ENCODE peak calls at places on chromosomes 16 and 17, in five cellular contexts. One of them, this sample, is unnamed.

GRCh38 chr16:31471241-31471874 is 594 bp upstream of the TGFB1I1 start:
- DNase-seq in CD8-positive, alpha-beta T cell: no peak
- DNase-seq in neural progenitor cell: peak; percentile 28
- DNase-seq in thoracic aorta: no peak
- DNase-seq in body of pancreas: no peak
- DNase-seq in this sample: no peak

GRCh38 chr17:34519286-34519685 is 60.1 kb upstream of the TMEM132E start:
- DNase-seq in thoracic aorta: no peak
- DNase-seq in neural progenitor cell: peak; percentile 86
- DNase-seq in body of pancreas: peak; percentile 7
- DNase-seq in CD8-positive, alpha-beta T cell: no peak
- DNase-seq in this sample: no peak

GRCh38 chr17:5100832-5101231 is 10.8 kb downstream of the ZNF232 start:
- DNase-seq in neural progenitor cell: no peak
- DNase-seq in CD8-positive, alpha-beta T cell: no peak
- DNase-seq in thoracic aorta: no peak
- DNase-seq in body of pancreas: no peak
- DNase-seq in this sample: no peak

GRCh38 chr16:47970291-47970931 is 185.4 kb downstream of the ABCC12 start:
- DNase-seq in body of pancreas: no peak
- DNase-seq in CD8-positive, alpha-beta T cell: no peak
- DNase-seq in neural progenitor cell: peak; percentile 88
- DNase-seq in thoracic aorta: no peak
- DNase-seq in this sample: peak; percentile 9

GRCh38 chr17:42804918-42805367 is 6.3 kb downstream of the CNTD1 start:
- DNase-seq in neural progenitor cell: no peak
- DNase-seq in thoracic aorta: no peak
- DNase-seq in body of pancreas: peak; percentile 79
- DNase-seq in CD8-positive, alpha-beta T cell: no peak
- DNase-seq in this sample: no peak

GRCh38 chr17:233473-233941 is 52.1 kb upstream of the DOC2B start:
- DNase-seq in body of pancreas: no peak
- DNase-seq in thoracic aorta: no peak
- DNase-seq in neural progenitor cell: no peak
- DNase-seq in CD8-positive, alpha-beta T cell: no peak
- DNase-seq in this sample: no peak

GRCh38 chr16:48574148-48574547 is 35.8 kb downstream of the N4BP1 start:
- DNase-seq in thoracic aorta: no peak
- DNase-seq in neural progenitor cell: no peak
- DNase-seq in body of pancreas: no peak
- DNase-seq in CD8-positive, alpha-beta T cell: no peak
- DNase-seq in this sample: no peak

GRCh38 chr17:57356153-57356721 is 99.9 kb downstream of the MSI2 start:
- DNase-seq in neural progenitor cell: no peak
- DNase-seq in CD8-positive, alpha-beta T cell: no peak
- DNase-seq in body of pancreas: no peak
- DNase-seq in thoracic aorta: no peak
- DNase-seq in this sample: no peak

GRCh38 chr17:334974-335481 is 17.6 kb downstream of the RPH3AL start:
- DNase-seq in body of pancreas: no peak
- DNase-seq in thoracic aorta: no peak
- DNase-seq in CD8-positive, alpha-beta T cell: no peak
- DNase-seq in neural progenitor cell: no peak
- DNase-seq in this sample: no peak

GRCh38 chr16:48318630-48319029 is 66.6 kb downstream of the SIAH1 start:
- DNase-seq in CD8-positive, alpha-beta T cell: peak; percentile 26
- DNase-seq in body of pancreas: peak; percentile 33
- DNase-seq in neural progenitor cell: no peak
- DNase-seq in thoracic aorta: no peak
- DNase-seq in this sample: peak; percentile 53

GRCh38 chr16:74868501-74868900 is 93.9 kb upstream of the FA2H start:
- DNase-seq in CD8-positive, alpha-beta T cell: no peak
- DNase-seq in neural progenitor cell: peak; percentile 61
- DNase-seq in body of pancreas: no peak
- DNase-seq in thoracic aorta: no peak
- DNase-seq in this sample: peak; percentile 21

GRCh38 chr17:44159519-44160210 is 10.8 kb upstream of the ASB16 start:
- DNase-seq in body of pancreas: no peak
- DNase-seq in thoracic aorta: no peak
- DNase-seq in CD8-positive, alpha-beta T cell: no peak
- DNase-seq in neural progenitor cell: no peak
- DNase-seq in this sample: no peak

GRCh38 chr17:18944646-18945045 is 7.3 kb upstream of the SLC5A10 start:
- DNase-seq in CD8-positive, alpha-beta T cell: no peak
- DNase-seq in neural progenitor cell: no peak
- DNase-seq in thoracic aorta: no peak
- DNase-seq in body of pancreas: no peak
- DNase-seq in this sample: no peak

GRCh38 chr17:42359133-42359532 is 29.1 kb downstream of the STAT3 start:
- DNase-seq in body of pancreas: no peak
- DNase-seq in thoracic aorta: no peak
- DNase-seq in CD8-positive, alpha-beta T cell: no peak
- DNase-seq in neural progenitor cell: no peak
- DNase-seq in this sample: no peak

GRCh38 chr17:40243756-40244155 is 24.7 kb downstream of the WIPF2 start:
- DNase-seq in CD8-positive, alpha-beta T cell: no peak
- DNase-seq in body of pancreas: no peak
- DNase-seq in thoracic aorta: no peak
- DNase-seq in neural progenitor cell: no peak
- DNase-seq in this sample: no peak

GRCh38 chr17:52128721-52129120 is 29.8 kb downstream of the CA10 start:
- DNase-seq in neural progenitor cell: no peak
- DNase-seq in body of pancreas: no peak
- DNase-seq in thoracic aorta: no peak
- DNase-seq in CD8-positive, alpha-beta T cell: no peak
- DNase-seq in this sample: no peak

GRCh38 chr16:50313596-50314483 is 47.5 kb downstream of the ADCY7 start:
- DNase-seq in CD8-positive, alpha-beta T cell: peak; percentile 60
- DNase-seq in neural progenitor cell: no peak
- DNase-seq in body of pancreas: peak; percentile 63
- DNase-seq in thoracic aorta: no peak
- DNase-seq in this sample: peak; percentile 93

GRCh38 chr17:62653831-62654829 is 26.7 kb downstream of the MRC2 start:
- DNase-seq in thoracic aorta: no peak
- DNase-seq in CD8-positive, alpha-beta T cell: no peak
- DNase-seq in body of pancreas: peak; percentile 44
- DNase-seq in neural progenitor cell: peak; percentile 75
- DNase-seq in this sample: no peak

GRCh38 chr17:39782980-39783379 is 45.2 kb downstream of the GRB7 start:
- DNase-seq in CD8-positive, alpha-beta T cell: no peak
- DNase-seq in body of pancreas: no peak
- DNase-seq in neural progenitor cell: no peak
- DNase-seq in thoracic aorta: no peak
- DNase-seq in this sample: no peak

GRCh38 chr16:86103320-86103719 is 204.4 kb downstream of the IRF8 start:
- DNase-seq in body of pancreas: no peak
- DNase-seq in CD8-positive, alpha-beta T cell: no peak
- DNase-seq in neural progenitor cell: no peak
- DNase-seq in thoracic aorta: no peak
- DNase-seq in this sample: no peak

DNA sequence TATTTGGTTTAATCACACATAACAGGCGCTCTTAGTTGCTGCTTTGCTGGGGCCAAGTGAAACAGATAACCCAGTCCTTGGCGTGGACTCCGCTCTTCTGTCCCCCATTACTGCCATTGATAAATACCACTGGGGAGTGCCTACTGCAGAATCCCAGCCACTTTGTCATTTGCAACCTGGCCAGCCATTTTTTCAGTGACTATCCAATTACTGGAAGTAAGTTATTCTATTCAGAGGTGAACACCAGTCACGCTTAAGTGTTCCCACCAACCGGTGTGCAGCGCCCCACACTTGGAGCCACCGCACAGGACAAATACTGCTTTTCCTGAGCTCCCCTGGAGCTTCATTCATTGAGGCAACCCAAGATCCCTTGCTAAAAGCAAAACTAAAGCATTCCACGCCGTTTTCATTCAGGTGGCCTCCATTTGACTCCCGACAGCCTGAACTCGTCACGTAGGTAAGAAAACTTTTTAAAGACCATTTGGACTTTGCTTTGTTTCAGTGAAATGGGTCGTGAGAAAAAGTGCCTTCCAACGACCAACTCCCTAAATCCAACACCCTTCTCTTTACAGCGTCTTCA is 1.8 kb downstream of the USP7 start:
- DNase-seq in thoracic aorta: no peak
- DNase-seq in CD8-positive, alpha-beta T cell: no peak
- DNase-seq in neural progenitor cell: peak; percentile 56
- DNase-seq in body of pancreas: no peak
- DNase-seq in this sample: no peak
- H3K4me1 ChIP-seq in thoracic aorta: peaks cover 52% of the 10 kb centered on the region
- H3K4me1 ChIP-seq in CD8-positive, alpha-beta T cell: peaks cover 51% of the 10 kb centered on the region
- H3K4me1 ChIP-seq in neural progenitor cell: peaks cover 51% of the 10 kb centered on the region
- H3K4me1 ChIP-seq in body of pancreas: peaks cover 55% of the 10 kb centered on the region
- H3K4me1 ChIP-seq in this sample: peaks cover 55% of the 10 kb centered on the region

DNA sequence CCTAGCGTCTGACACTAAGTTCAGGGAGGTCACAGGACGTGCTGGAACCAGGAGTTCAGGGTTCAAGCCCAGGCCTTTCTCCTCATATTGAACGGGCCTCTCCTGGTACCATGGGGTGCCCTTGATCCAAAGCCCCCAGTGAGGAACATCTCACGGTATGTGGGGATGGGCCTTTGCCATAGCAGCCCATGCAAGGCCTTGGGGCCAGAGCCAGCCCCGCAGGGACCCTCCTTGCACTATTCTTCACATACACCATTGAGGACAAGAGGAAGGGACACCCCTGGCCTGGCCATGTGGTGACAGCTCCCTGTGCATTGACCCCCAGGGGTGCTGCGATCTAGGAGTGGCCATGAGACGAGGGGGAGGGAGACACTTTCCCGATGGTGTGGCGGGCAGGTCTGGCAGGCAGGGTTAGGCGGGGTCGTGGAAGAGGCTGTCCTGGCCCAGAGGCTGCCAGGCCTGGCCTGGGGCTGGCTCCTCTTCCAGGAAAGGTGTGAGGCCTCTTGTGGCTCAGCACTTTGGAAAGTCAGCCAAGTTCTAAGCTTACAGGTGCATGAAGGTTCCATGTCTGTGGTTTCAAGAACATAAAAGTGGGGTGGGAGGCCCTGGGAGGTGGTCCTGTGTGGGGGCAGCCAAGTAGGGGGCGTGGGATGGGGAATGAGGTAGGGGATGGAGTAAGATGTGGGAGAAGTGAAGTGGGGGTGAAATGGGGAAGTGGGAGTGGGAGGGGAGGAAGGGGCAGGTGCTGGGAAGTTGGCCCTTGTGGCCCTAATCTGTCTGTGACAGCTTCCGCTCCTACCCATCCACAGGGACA is 88.7 kb upstream of the CBX4 start:
- DNase-seq in CD8-positive, alpha-beta T cell: no peak
- DNase-seq in thoracic aorta: no peak
- DNase-seq in body of pancreas: no peak
- DNase-seq in neural progenitor cell: no peak
- DNase-seq in this sample: no peak
- H3K27me3 ChIP-seq in CD8-positive, alpha-beta T cell: no peaks in the 10 kb centered on the region
- H3K27me3 ChIP-seq in thoracic aorta: peaks cover 4% of the 10 kb centered on the region
- H3K27me3 ChIP-seq in body of pancreas: peaks cover 16% of the 10 kb centered on the region
- H3K27me3 ChIP-seq in neural progenitor cell: peaks cover 64% of the 10 kb centered on the region
- H3K27me3 ChIP-seq in this sample: peaks cover 17% of the 10 kb centered on the region

GRCh38 chr17:78725448-78726021 is 56.5 kb downstream of the CYTH1 start:
- DNase-seq in thoracic aorta: no peak
- DNase-seq in neural progenitor cell: no peak
- DNase-seq in body of pancreas: no peak
- DNase-seq in CD8-positive, alpha-beta T cell: no peak
- DNase-seq in this sample: no peak
- H3K4me1 ChIP-seq in thoracic aorta: peaks cover 15% of the 10 kb centered on the region
- H3K4me1 ChIP-seq in neural progenitor cell: peaks cover 38% of the 10 kb centered on the region
- H3K4me1 ChIP-seq in body of pancreas: peaks cover 28% of the 10 kb centered on the region
- H3K4me1 ChIP-seq in CD8-positive, alpha-beta T cell: peaks cover 92% of the 10 kb centered on the region
- H3K4me1 ChIP-seq in this sample: peaks cover 28% of the 10 kb centered on the region

GRCh38 chr16:991759-992158 is 10.2 kb downstream of the SOX8 start:
- DNase-seq in neural progenitor cell: no peak
- DNase-seq in CD8-positive, alpha-beta T cell: no peak
- DNase-seq in body of pancreas: no peak
- DNase-seq in thoracic aorta: no peak
- DNase-seq in this sample: no peak
- H3K27me3 ChIP-seq in neural progenitor cell: peaks cover 10% of the 10 kb centered on the region
- H3K27me3 ChIP-seq in CD8-positive, alpha-beta T cell: no peaks in the 10 kb centered on the region
- H3K27me3 ChIP-seq in body of pancreas: no peaks in the 10 kb centered on the region
- H3K27me3 ChIP-seq in thoracic aorta: no peaks in the 10 kb centered on the region
- H3K27me3 ChIP-seq in this sample: peaks cover 65% of the 10 kb centered on the region

DNA sequence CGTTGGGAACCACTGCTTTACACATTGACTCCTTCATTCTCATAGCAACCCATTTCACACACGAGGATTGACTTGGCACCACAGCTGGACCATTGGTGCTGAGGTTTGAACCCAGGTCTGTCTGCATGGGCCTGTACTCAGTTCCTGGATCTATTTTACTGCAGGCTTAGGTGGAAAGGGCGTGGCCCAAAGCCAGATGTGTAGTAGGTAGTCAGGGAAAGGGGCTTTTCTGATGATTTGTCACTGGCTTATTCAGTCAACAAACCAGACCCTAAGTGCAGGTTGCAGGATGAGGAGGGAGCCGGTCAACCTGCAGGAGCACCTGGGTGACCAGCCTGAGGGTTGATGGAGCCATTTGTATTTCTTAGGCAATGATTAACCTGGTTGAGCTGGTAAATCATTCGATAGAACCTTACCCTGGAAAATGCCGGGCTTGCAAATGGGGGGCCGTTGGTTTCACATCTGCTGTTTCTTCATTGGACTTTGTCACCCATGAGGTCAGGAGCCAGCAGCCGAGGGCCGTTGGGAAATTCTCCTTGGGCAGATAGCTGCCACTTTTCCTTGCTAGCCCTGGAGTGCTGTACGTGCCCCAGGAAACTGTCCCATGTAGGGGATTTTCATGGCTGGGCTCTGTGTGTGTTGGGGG is 104.4 kb downstream of the CMIP start:
- DNase-seq in neural progenitor cell: no peak
- DNase-seq in thoracic aorta: no peak
- DNase-seq in CD8-positive, alpha-beta T cell: no peak
- DNase-seq in body of pancreas: peak; percentile 82
- DNase-seq in this sample: no peak
- H3K4me1 ChIP-seq in neural progenitor cell: peaks cover 3% of the 10 kb centered on the region
- H3K4me1 ChIP-seq in thoracic aorta: peaks cover 8% of the 10 kb centered on the region
- H3K4me1 ChIP-seq in CD8-positive, alpha-beta T cell: peaks cover 2% of the 10 kb centered on the region
- H3K4me1 ChIP-seq in body of pancreas: peaks cover 40% of the 10 kb centered on the region
- H3K4me1 ChIP-seq in this sample: peaks cover 16% of the 10 kb centered on the region